ENCODE peak calls at places on chromosomes 11 and 22, in six cellular contexts. G is GM12891, A is HepG2, R is GM12878, F is K562, H is H1. E is an unnamed sample.
A peak's percentile ranks its signal among the peaks of the same experiment; 100 is the strongest.

GRCh38 chr11:45209904-45210699 is 63.7 kb downstream of the PRDM11 start:
- DNase-seq in G (no peak), A (no peak), R (no peak), F (no peak), H (no peak), E (no peak)

GRCh38 chr11:32213223-32213622 is 122.3 kb downstream of the RCN1 start:
- DNase-seq in G (no peak), A (no peak), R (no peak), F (no peak), H (no peak), E (no peak)

GRCh38 chr22:32806296-32806695 is 4.8 kb downstream of the TIMP3 start:
- DNase-seq in G (no peak), A (no peak), R (no peak), F (no peak), H (no peak), E (no peak)

GRCh38 chr11:88594274-88594950 is 256.9 kb upstream of the CTSC start:
- DNase-seq in G (no peak), A (no peak), R (no peak), F (no peak), H (no peak), E (no peak)

GRCh38 chr11:62444271-62444833 is 25.5 kb downstream of the SCGB1A1 start:
- DNase-seq in G (no peak), A (no peak), R (peak; percentile 16), F (no peak), H (no peak), E (peak; percentile 49)

GRCh38 chr11:130478204-130478701 is 29.8 kb downstream of the ADAMTS15 start:
- DNase-seq in G (no peak), A (no peak), R (no peak), F (no peak), H (no peak), E (no peak)

GRCh38 chr11:133988686-133989410 is 32.1 kb upstream of the IGSF9B start:
- DNase-seq in G (no peak), A (no peak), R (no peak), F (no peak), H (no peak), E (no peak)

GRCh38 chr22:19039796-19040580 is 82.2 kb downstream of the DGCR2 start:
- DNase-seq in G (no peak), A (no peak), R (no peak), F (no peak), H (no peak), E (no peak)

GRCh38 chr11:61281581-61282250 is 13.4 kb downstream of the VWCE start:
- DNase-seq in G (peak; percentile 63), A (no peak), R (no peak), F (peak; percentile 99), H (peak; percentile 62), E (peak; percentile 53)

GRCh38 chr11:27681664-27682063 is 18.6 kb downstream of the BDNF start:
- DNase-seq in G (no peak), A (no peak), R (no peak), F (no peak), H (no peak), E (no peak)

GRCh38 chr11:130037881-130038601 is 31.7 kb upstream of the APLP2 start:
- DNase-seq in G (no peak), A (peak; percentile 66), R (no peak), F (peak; percentile 17), H (no peak), E (no peak)

GRCh38 chr11:26187639-26188038 is 144.3 kb upstream of the ANO3 start:
- DNase-seq in G (no peak), A (peak; percentile 62), R (no peak), F (no peak), H (no peak), E (no peak)

GRCh38 chr22:37310815-37311595 is 28.7 kb downstream of the CYTH4 start:
- DNase-seq in G (no peak), A (no peak), R (no peak), F (no peak), H (no peak), E (no peak)

GRCh38 chr22:45190473-45190872 is 26.7 kb downstream of the NUP50 start:
- DNase-seq in G (no peak), A (peak; percentile 44), R (no peak), F (no peak), H (no peak), E (no peak)

GRCh38 chr11:98185245-98185644 is 835.5 kb upstream of the CNTN5 start:
- DNase-seq in G (no peak), A (no peak), R (no peak), F (no peak), H (no peak), E (no peak)

GRCh38 chr11:104451193-104451592 is 287.2 kb upstream of the PDGFD start:
- DNase-seq in G (no peak), A (no peak), R (no peak), F (no peak), H (no peak), E (no peak)

GRCh38 chr11:131297441-131297840 is 73.0 kb upstream of the NTM start:
- DNase-seq in G (no peak), A (no peak), R (no peak), F (no peak), H (no peak), E (no peak)

GRCh38 chr11:76335827-76336226 is 45.1 kb downstream of the THAP12 start:
- DNase-seq in G (no peak), A (no peak), R (no peak), F (no peak), H (no peak), E (no peak)

GRCh38 chr22:43491177-43491576 is 79.4 kb downstream of the MPPED1 start:
- DNase-seq in G (no peak), A (no peak), R (no peak), F (no peak), H (no peak), E (no peak)

GRCh38 chr22:32204856-32205722 is at the start of gene RFPL2:
- DNase-seq in G (no peak), A (peak; percentile 61), R (no peak), F (no peak), H (no peak), E (no peak)

GRCh38 chr22:28710889-28711285 is 30.7 kb downstream of the CHEK2 start:
- DNase-seq in G (no peak), A (no peak), R (no peak), F (no peak), H (no peak), E (no peak)

GRCh38 chr11:74731301-74732094 is at the start of gene CHRDL2:
- DNase-seq in G (no peak), A (no peak), R (no peak), F (no peak), H (no peak), E (no peak)

GRCh38 chr22:17199131-17199731 is 20.0 kb downstream of the ADA2 start:
- DNase-seq in G (no peak), A (no peak), R (no peak), F (no peak), H (peak; percentile 39), E (no peak)
- TF ChIP-seq TAF1 in G (no peak), A (no peak), R (no peak), F (no peak), H (peak; percentile 78), E (no peak)

GRCh38 chr11:2890466-2891241 is 5.1 kb upstream of the CDKN1C start:
- DNase-seq in G (no peak), A (no peak), R (no peak), F (peak; percentile 84), H (no peak), E (no peak)
- TF ChIP-seq POLR2AphosphoS5 in G (no peak), A (no peak), R (no peak), F (peak; percentile 58), H (no peak), E (no peak)

GRCh38 chr22:30694171-30694637 is 470 bp upstream of the OSBP2 start:
- DNase-seq in G (no peak), A (no peak), R (no peak), F (no peak), H (peak; percentile 13), E (peak; percentile 25)
- TF ChIP-seq POLR2A in G (no peak), A (no peak), R (peak; percentile 44), F (no peak), H (peak; percentile 41), E (no peak)

GRCh38 chr11:34490304-34490703 is 23.3 kb downstream of the ELF5 start:
- DNase-seq in G (no peak), A (no peak), R (no peak), F (no peak), H (no peak), E (no peak)
- TF ChIP-seq TAF1 in G (no peak), A (no peak), R (no peak), F (no peak), H (no peak), E (no peak)

GRCh38 chr11:107493117-107493516 is 35.5 kb upstream of the CWF19L2 start:
- DNase-seq in G (no peak), A (no peak), R (no peak), F (no peak), H (no peak), E (no peak)
- TF ChIP-seq POLR2AphosphoS5 in G (no peak), A (no peak), R (no peak), F (no peak), H (no peak), E (no peak)

GRCh38 chr11:14378171-14378570 is 19.2 kb upstream of the RRAS2 start:
- DNase-seq in G (no peak), A (no peak), R (no peak), F (no peak), H (no peak), E (no peak)

GRCh38 chr11:14384338-14384737 is 25.4 kb upstream of the RRAS2 start:
- DNase-seq in G (no peak), A (no peak), R (no peak), F (no peak), H (no peak), E (no peak)

GRCh38 chr11:14381968-14382367 is 23.0 kb upstream of the RRAS2 start:
- DNase-seq in G (no peak), A (no peak), R (no peak), F (no peak), H (no peak), E (no peak)

GRCh38 chr11:14380125-14380936 is 21.3 kb upstream of the RRAS2 start:
- DNase-seq in G (no peak), A (no peak), R (no peak), F (no peak), H (no peak), E (no peak)

DNA sequence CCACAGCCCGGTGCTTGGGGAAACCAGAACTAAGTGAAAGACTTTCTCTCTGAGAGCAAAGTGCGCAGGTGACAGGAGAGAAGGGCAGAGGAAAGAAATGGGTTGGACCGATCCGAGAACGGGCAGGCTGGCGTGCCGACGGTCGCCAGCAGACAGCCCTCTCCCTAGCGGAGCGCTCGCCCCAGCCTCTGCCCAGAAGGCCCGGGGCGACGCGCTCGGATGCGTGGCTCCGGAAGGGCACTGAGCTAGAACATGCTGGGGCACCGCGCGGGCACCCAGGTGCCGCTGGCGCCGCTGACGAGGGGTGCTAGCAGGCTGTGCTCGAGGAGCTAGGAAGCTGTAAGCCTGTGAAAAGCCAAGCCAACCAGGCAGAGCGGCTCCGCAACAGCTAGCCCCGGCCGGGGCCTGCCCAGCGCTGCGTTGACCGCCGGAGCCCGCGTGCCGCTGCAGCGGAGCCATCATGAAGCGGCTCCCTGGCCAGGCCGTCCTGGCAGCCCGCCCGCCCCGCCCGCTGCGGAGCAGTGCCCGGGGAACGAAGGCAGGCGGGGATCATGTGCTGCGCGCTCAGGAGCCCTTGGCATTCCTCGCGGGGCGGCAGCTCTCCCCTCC is 22.1 kb upstream of the RRAS2 start:
- DNase-seq in G (peak; percentile 36), A (peak; percentile 22), R (no peak), F (no peak), H (no peak), E (peak; percentile 29)
- TF ChIP-seq POLR2A in G (no peak), A (no peak), R (no peak), F (no peak), H (no peak), E (no peak)

GRCh38 chr22:22754268-22754657 is 109.8 kb downstream of the GGTLC2 start:
- DNase-seq in G (no peak), A (no peak), R (no peak), F (no peak), H (no peak), E (no peak)
- TF ChIP-seq TAF1 in G (no peak), A (no peak), R (no peak), F (no peak), H (no peak), E (no peak)